ENCODE peak calls at places on chromosome 17, in six cellular contexts. L, R, M, P, C and I are unnamed samples.

GRCh38 chr17:61400786-61401279 is 1.2 kb downstream of the TBX2 start:
- DNase-seq in L (no peak), R (no peak), M (no peak), P (peak), C (peak), I (no peak)

GRCh38 chr17:15177343-15177742 is 87.8 kb downstream of the PMP22 start:
- DNase-seq in L (no peak), R (no peak), M (no peak), P (no peak), C (no peak), I (no peak)

GRCh38 chr17:27398691-27399090 is 57.6 kb upstream of the KSR1 start:
- DNase-seq in L (no peak), R (no peak), M (no peak), P (no peak), C (no peak), I (no peak)

GRCh38 chr17:7330099-7331015 is 1.2 kb upstream of the NEURL4 start:
- DNase-seq in L (peak), R (peak), M (no peak), P (peak), C (peak), I (peak)

GRCh38 chr17:6240001-6240400 is 169.8 kb downstream of the WSCD1 start:
- DNase-seq in L (no peak), R (no peak), M (no peak), P (no peak), C (no peak), I (no peak)

GRCh38 chr17:17669081-17669850 is 12.0 kb upstream of the RAI1 start:
- DNase-seq in L (no peak), R (no peak), M (no peak), P (peak), C (no peak), I (no peak)

GRCh38 chr17:4449736-4450135 is 16.0 kb downstream of the SPNS3 start:
- DNase-seq in L (no peak), R (peak), M (no peak), P (no peak), C (no peak), I (no peak)

GRCh38 chr17:7572338-7572587 is 7.2 kb upstream of the CD68 start:
- DNase-seq in L (no peak), R (no peak), M (no peak), P (no peak), C (no peak), I (no peak)

GRCh38 chr17:66458782-66459181 is 156.4 kb downstream of the PRKCA start:
- DNase-seq in L (no peak), R (no peak), M (no peak), P (no peak), C (no peak), I (no peak)

GRCh38 chr17:37643118-37643766 is at the start of gene DDX52:
- DNase-seq in L (peak), R (peak), M (peak), P (peak), C (peak), I (peak)

GRCh38 chr17:81064746-81065475 is 30.0 kb downstream of the BAIAP2 start:
- DNase-seq in L (no peak), R (no peak), M (no peak), P (peak), C (peak), I (peak)

DNA sequence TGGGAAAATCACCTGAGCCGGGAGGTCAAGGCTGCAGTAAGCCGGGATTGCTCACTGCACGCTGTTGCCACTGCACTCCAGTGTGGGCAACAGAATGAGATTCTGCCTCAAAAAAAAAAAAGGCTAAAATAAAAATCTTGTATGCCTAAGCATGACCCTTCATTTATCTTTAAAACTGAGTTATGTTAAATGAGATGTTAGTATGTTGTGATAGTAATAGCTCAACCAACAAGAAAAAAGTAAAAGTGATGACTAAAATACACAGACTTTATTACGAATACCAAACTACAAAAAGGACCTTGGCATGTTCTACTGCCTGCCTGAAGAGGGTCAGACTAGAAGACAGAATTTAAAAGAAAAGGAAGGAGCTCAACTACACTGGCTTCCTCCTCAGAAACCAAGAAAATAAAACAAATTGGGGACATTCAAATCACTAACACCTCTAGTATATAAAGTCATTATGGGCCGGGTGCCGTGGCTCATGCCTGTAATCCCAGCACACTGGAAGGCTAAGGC is 4.4 kb downstream of the SMURF2 start:
- DNase-seq in L (no peak), R (no peak), M (no peak), P (no peak), C (no peak), I (no peak)
- H3K27ac ChIP-seq in L (no peak), R (no peak), M (no peak), P (no peak), C (no peak), I (peak)

GRCh38 chr17:82403662-82404660 is 14.2 kb upstream of the HEXD start:
- DNase-seq in L (no peak), R (no peak), M (no peak), P (no peak), C (no peak), I (no peak)

GRCh38 chr17:82406131-82406671 is 11.9 kb upstream of the HEXD start:
- DNase-seq in L (no peak), R (no peak), M (no peak), P (no peak), C (no peak), I (no peak)

GRCh38 chr17:82402865-82403264 is 15.3 kb upstream of the HEXD start:
- DNase-seq in L (no peak), R (no peak), M (no peak), P (no peak), C (no peak), I (no peak)

GRCh38 chr17:82407255-82407654 is 10.9 kb upstream of the HEXD start:
- DNase-seq in L (peak), R (no peak), M (no peak), P (peak), C (no peak), I (peak)

DNA sequence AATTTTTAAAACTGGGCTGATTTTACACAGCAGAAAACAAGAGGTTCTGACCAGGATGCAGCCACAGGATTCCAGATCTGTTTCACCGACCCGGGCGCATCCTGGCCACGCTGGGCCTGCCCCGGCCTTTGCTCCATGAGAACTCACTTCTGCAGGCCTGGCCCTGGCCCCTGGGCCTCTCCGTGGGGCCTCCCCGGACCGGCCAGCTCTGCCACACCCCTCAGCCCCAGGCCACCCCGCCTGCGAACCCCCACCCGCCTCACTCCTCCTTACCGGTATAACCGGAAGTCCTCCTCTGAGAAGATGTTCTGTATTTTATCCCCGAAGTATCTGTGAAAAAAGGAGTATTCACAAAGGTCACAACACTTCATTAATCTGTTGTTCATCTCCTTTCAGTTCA is 13.1 kb upstream of the HEXD start:
- DNase-seq in L (no peak), R (no peak), M (no peak), P (no peak), C (no peak), I (no peak)
- H3K27ac ChIP-seq in L (no peak), R (no peak), M (no peak), P (no peak), C (no peak), I (no peak)

GRCh38 chr17:8916470-8916869 is 49.0 kb upstream of the PIK3R6 start:
- DNase-seq in L (no peak), R (no peak), M (no peak), P (no peak), C (no peak), I (no peak)
- H3K27ac ChIP-seq in L (no peak), R (no peak), M (no peak), P (no peak), C (no peak), I (no peak)

GRCh38 chr17:42997984-42998938 is at the start of gene RPL27:
- DNase-seq in L (peak), R (peak), M (peak), P (peak), C (peak), I (peak)
- H3K27ac ChIP-seq in L (peak), R (peak), M (peak), P (peak), C (peak), I (peak)

DNA sequence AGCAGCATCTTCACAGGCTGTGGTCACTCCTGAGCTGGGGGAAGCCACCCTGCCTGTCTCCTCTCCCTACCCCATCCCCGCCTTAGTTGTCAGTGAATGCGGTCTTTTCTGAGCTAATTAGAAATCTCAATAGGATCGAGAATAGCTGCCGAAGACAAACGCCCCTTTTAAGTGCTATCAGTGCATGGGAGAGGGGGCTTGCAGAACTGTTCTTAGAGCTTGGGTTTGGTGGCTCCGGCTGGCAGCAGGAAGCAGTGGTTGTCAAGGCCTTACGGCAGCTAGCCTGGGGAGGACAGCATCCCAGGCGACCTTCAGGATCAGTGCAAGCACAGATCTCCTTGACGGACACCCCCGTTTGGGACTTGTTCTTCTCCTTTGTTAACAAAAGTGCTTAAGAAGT is 195.1 kb downstream of the CCDC182 start:
- DNase-seq in L (no peak), R (no peak), M (no peak), P (no peak), C (no peak), I (no peak)
- H3K27ac ChIP-seq in L (no peak), R (no peak), M (no peak), P (no peak), C (peak), I (no peak)

GRCh38 chr17:83109793-83110645 is 30.6 kb downstream of the METRNL start:
- DNase-seq in L (peak), R (peak), M (peak), P (peak), C (no peak), I (peak)
- H3K27ac ChIP-seq in L (peak), R (no peak), M (no peak), P (peak), C (no peak), I (peak)